ENCODE peak calls at places on chromosome 9, in ten cellular contexts. H, D, O, I, A, X, U, W, R and N are unnamed samples.
A peak's percentile ranks its signal among the peaks of the same experiment; 100 is the strongest.

GRCh38 chr9:95580812-95581761 is 64.3 kb upstream of the PTCH1 start:
- DNase-seq in A (no peak), X (no peak), I (no peak), U (no peak), D (no peak), W (no peak), R (no peak), H (no peak), O (no peak), N (no peak)

GRCh38 chr9:19229725-19230355 is 653 bp upstream of the DENND4C start:
- DNase-seq in H (peak; percentile 87), A (peak; percentile 76), U (no peak), X (no peak), O (peak; percentile 91), D (no peak), W (peak; percentile 60), R (peak; percentile 77), I (peak; percentile 36), N (no peak)

GRCh38 chr9:35903049-35903448 is 3.0 kb upstream of the HRCT1 start:
- DNase-seq in X (peak; percentile 39), O (peak; percentile 69), I (peak; percentile 74), A (no peak), H (no peak), U (no peak), R (no peak), W (no peak), D (peak; percentile 44), N (no peak)

GRCh38 chr9:134486127-134486995 is 155.2 kb upstream of the COL5A1 start:
- DNase-seq in O (peak; percentile 42), U (no peak), X (no peak), I (no peak), H (no peak), A (peak; percentile 4), R (no peak), W (peak; percentile 48), D (peak; percentile 11), N (no peak)

GRCh38 chr9:26880262-26880661 is 12.3 kb downstream of the CAAP1 start:
- DNase-seq in U (no peak), W (no peak), I (no peak), D (no peak), R (no peak), H (no peak), A (no peak), X (no peak), O (no peak), N (no peak)

GRCh38 chr9:30198463-30199309 is 2185.8 kb upstream of the ACO1 start:
- DNase-seq in D (no peak), X (no peak), A (no peak), R (no peak), O (no peak), H (no peak), I (no peak), W (no peak), U (no peak), N (no peak)

GRCh38 chr9:96460877-96461276 is 10.9 kb downstream of the HABP4 start:
- DNase-seq in H (no peak), A (no peak), I (no peak), O (no peak), R (no peak), D (no peak), U (peak; percentile 81), W (no peak), X (no peak), N (peak; percentile 60)

GRCh38 chr9:74847478-74848149 is 40.1 kb downstream of the TRPM6 start:
- DNase-seq in U (no peak), I (no peak), X (no peak), R (no peak), H (no peak), A (no peak), O (no peak), W (no peak), D (no peak), N (no peak)

GRCh38 chr9:89364664-89365531 is 46.6 kb downstream of the SECISBP2 start:
- DNase-seq in R (no peak), U (no peak), H (no peak), W (no peak), X (no peak), D (no peak), I (peak; percentile 29), O (peak; percentile 42), A (no peak), N (no peak)

GRCh38 chr9:19050637-19051591 is 1.7 kb downstream of the RRAGA start:
- DNase-seq in O (no peak), A (no peak), U (no peak), H (no peak), D (no peak), R (no peak), X (no peak), I (peak; percentile 44), W (no peak), N (no peak)

GRCh38 chr9:79287152-79287766 is 284.5 kb upstream of the TLE4 start:
- DNase-seq in H (no peak), X (no peak), A (no peak), U (no peak), R (no peak), D (no peak), I (no peak), O (no peak), W (no peak), N (no peak)

GRCh38 chr9:87201316-87201715 is 254.0 kb upstream of the GAS1 start:
- DNase-seq in O (no peak), A (no peak), X (no peak), W (no peak), U (peak; percentile 60), I (no peak), R (no peak), H (no peak), D (no peak), N (peak; percentile 70)

GRCh38 chr9:13688990-13689600 is 409.6 kb upstream of the MPDZ start:
- DNase-seq in X (peak; percentile 9), I (peak; percentile 33), A (no peak), R (no peak), D (no peak), H (no peak), U (no peak), W (no peak), O (no peak), N (no peak)

GRCh38 chr9:132236662-132237311 is 74.9 kb downstream of the NTNG2 start:
- DNase-seq in I (no peak), W (no peak), A (no peak), U (no peak), D (no peak), O (no peak), H (no peak), X (no peak), R (no peak), N (no peak)
- TF ChIP-seq CTCF in I (no peak), W (peak; percentile 15), A (peak; percentile 23), U (no peak), D (no peak), O (no peak), H (peak; percentile 34), X (peak; percentile 18), R (peak; percentile 55), N (no peak)

DNA sequence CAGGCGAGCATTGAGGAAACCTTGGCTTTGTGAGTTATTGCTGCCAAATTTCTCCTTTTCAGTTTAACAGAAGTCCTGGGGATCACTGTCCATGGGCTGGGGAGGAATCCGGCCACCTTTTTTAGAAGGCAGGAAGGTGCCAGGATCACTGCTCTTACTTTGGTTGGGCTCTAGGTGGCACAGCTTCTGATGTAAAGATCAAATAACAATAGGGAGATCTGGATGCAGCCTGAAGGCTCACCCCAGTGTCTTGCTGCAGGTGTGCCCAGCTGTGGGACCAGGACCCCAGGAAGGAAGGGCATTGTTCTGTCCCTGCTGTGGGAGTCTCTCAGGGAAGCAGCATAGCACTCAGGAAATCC is 69.5 kb downstream of the DAB2IP start:
- DNase-seq in X (no peak), R (no peak), U (no peak), I (no peak), H (no peak), O (no peak), D (no peak), W (no peak), A (no peak), N (no peak)
- TF ChIP-seq CTCF in X (no peak), R (no peak), U (peak; percentile 27), I (peak; percentile 39), H (no peak), O (no peak), D (no peak), W (no peak), A (no peak), N (peak; percentile 8)

GRCh38 chr9:125959980-125960619 is 212.9 kb downstream of the PBX3 start:
- DNase-seq in U (no peak), I (no peak), R (no peak), W (no peak), A (no peak), H (no peak), X (no peak), O (no peak), D (no peak), N (no peak)

GRCh38 chr9:125961037-125961436 is 213.9 kb downstream of the PBX3 start:
- DNase-seq in H (peak; percentile 20), O (no peak), I (no peak), X (no peak), W (no peak), D (no peak), R (no peak), U (no peak), A (no peak), N (no peak)

GRCh38 chr9:125964702-125965225 is 217.6 kb downstream of the PBX3 start:
- DNase-seq in R (no peak), H (no peak), D (no peak), W (no peak), X (no peak), O (no peak), U (no peak), I (no peak), A (no peak), N (no peak)

GRCh38 chr9:125963932-125964331 is 216.8 kb downstream of the PBX3 start:
- DNase-seq in H (no peak), U (no peak), D (no peak), A (no peak), O (no peak), W (no peak), R (no peak), I (no peak), X (no peak), N (no peak)

GRCh38 chr9:125960631-125961030 is 213.5 kb downstream of the PBX3 start:
- DNase-seq in W (no peak), U (no peak), R (no peak), D (no peak), X (no peak), A (no peak), I (no peak), H (no peak), O (no peak), N (no peak)
- TF ChIP-seq CTCF in W (no peak), U (no peak), R (no peak), D (no peak), X (no peak), A (no peak), I (no peak), H (no peak), O (no peak), N (no peak)

DNA sequence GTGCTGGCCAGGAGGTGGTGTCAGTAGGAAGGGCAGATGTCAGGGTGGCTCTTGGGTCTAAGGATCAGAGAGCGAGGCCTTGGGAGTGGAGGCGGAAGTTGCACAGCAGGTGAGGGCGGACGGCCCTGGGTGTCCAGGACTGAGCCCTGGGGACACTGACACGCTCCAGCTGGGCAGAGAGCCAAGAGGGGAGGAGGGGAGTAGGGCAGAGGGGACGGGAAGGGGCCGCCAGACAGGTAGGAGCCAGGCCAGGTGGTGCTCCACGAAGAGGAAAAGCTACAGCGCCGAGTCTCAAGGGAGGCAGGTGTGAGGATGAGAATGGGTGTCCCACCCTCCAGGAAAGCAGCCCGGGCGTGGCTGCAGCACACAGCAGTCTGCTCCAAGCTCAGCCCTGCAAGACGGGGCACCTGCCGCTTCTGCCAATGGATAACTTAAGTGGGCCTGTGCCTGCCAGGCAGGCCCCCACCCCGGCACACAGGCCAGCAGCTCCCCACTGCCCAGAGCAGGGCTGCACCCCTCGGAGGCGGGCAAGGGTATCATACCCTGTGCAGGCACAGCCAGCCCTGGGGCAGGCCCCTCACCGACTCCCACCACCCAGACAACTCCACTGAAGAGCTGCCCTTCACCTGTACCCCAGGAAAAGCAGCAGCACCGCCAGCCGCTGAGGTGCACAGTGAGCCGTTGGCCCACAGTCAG is 4.9 kb downstream of the TPRN start:
- DNase-seq in I (no peak), H (no peak), W (no peak), X (peak; percentile 52), D (no peak), U (no peak), A (peak; percentile 88), O (peak; percentile 83), R (no peak), N (no peak)
- TF ChIP-seq CTCF in I (no peak), H (no peak), W (no peak), X (no peak), D (no peak), U (no peak), A (no peak), O (no peak), R (no peak), N (no peak)